ENCODE peak calls at places on chromosome 16, in four cellular contexts. C is A549, G is H1, W is HepG2. A is an unnamed sample.
A peak's percentile ranks its signal among the peaks of the same experiment; 100 is the strongest.

GRCh38 chr16:24851700-24852099 is 5.9 kb downstream of the SLC5A11 start:
- DNase-seq in W (no peak), C (peak; percentile 63), G (no peak), A (peak; percentile 75)

GRCh38 chr16:56603589-56603988 is 4.8 kb upstream of the MT2A start:
- DNase-seq in G (no peak), C (peak; percentile 78), W (peak; percentile 86), A (peak; percentile 53)

GRCh38 chr16:13829712-13830304 is 90.1 kb upstream of the ERCC4 start:
- DNase-seq in G (no peak), W (no peak), C (no peak), A (no peak)

GRCh38 chr16:72425571-72426341 is 253.8 kb upstream of the PMFBP1 start:
- DNase-seq in G (no peak), W (no peak), C (no peak), A (no peak)

GRCh38 chr16:74034862-74035261 is 261.8 kb upstream of the PSMD7 start:
- DNase-seq in C (peak; percentile 19), G (no peak), W (peak; percentile 27), A (peak; percentile 11)

GRCh38 chr16:19118938-19119431 is 5.2 kb downstream of the ITPRIPL2 start:
- DNase-seq in G (no peak), W (no peak), C (peak; percentile 71), A (peak; percentile 95)

GRCh38 chr16:75494184-75494583 is 1.1 kb downstream of the CHST6 start:
- DNase-seq in C (no peak), G (no peak), W (no peak), A (no peak)

GRCh38 chr16:20271893-20272292 is 55.4 kb downstream of the GP2 start:
- DNase-seq in G (no peak), C (no peak), W (no peak), A (no peak)

DNA sequence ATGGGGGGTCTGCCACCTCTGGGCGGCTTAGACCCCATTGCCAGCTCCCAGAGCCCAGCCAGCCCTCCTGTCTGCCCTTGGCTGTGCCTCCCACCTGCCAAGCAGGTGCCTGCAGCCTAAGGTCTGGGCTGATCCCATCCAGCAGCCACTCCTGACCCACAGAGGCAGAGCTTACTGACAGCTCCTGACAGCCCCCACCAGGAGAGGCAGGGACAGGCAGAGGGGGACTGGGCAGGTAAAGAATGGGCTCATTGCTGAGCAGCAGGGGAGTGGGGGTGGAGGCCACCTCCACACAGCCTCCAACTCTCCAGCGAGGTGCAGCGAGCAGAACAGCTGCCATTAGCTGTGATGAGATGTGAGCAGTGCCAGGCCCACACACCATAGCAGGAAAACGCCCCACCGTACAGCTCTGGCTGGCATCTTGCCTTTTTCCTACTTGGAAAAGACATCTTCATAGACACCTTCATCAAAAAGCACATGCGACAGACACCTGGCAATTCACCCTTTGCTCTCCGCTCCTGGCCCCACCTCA is 164.4 kb downstream of the C16orf78 start:
- DNase-seq in C (no peak), W (no peak), G (no peak), A (no peak)
- TF ChIP-seq MAFK in C (no peak), W (no peak), G (no peak), A (no peak)

GRCh38 chr16:1080801-1081733 is 8.5 kb downstream of the SSTR5 start:
- DNase-seq in W (no peak), G (no peak), C (no peak), A (no peak)

GRCh38 chr16:1081734-1082265 is 9.3 kb downstream of the SSTR5 start:
- DNase-seq in C (no peak), W (no peak), G (no peak), A (no peak)

GRCh38 chr16:1078579-1079021 is 6.1 kb downstream of the SSTR5 start:
- DNase-seq in G (no peak), C (peak; percentile 87), W (peak; percentile 91), A (peak; percentile 54)

GRCh38 chr16:1079341-1079740 is 6.8 kb downstream of the SSTR5 start:
- DNase-seq in W (no peak), C (no peak), G (no peak), A (no peak)

DNA sequence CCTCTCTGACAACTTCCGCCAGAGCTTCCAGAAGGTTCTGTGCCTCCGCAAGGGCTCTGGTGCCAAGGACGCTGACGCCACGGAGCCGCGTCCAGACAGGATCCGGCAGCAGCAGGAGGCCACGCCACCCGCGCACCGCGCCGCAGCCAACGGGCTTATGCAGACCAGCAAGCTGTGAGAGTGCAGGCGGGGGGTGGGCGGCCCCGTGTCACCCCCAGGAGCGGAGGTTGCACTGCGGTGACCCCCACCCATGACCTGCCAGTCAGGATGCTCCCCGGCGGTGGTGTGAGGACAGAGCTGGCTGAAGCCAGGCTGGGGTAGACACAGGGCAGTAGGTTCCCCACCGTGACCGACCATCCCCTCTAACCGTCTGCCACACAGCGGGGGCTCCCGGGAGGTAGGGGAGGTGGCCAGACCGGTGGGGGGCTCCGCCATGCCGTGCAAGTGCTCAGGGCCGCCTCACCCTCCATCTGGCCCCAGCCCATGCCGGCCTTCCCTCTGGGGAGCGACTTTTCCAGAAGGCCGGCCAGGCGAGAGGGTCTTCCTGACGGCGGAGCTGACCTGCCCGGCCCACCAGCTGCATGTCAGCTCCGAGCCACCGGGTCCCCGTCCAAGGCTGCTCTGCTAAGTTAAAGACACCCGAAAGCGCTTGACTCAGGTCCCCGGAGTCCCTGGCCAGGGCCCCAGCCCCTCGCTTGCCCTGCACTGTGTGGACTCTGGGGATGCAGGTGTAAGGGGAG is 7.4 kb downstream of the SSTR5 start:
- DNase-seq in C (no peak), G (no peak), W (no peak), A (no peak)
- TF ChIP-seq MAFK in C (no peak), G (no peak), W (no peak), A (no peak)

DNA sequence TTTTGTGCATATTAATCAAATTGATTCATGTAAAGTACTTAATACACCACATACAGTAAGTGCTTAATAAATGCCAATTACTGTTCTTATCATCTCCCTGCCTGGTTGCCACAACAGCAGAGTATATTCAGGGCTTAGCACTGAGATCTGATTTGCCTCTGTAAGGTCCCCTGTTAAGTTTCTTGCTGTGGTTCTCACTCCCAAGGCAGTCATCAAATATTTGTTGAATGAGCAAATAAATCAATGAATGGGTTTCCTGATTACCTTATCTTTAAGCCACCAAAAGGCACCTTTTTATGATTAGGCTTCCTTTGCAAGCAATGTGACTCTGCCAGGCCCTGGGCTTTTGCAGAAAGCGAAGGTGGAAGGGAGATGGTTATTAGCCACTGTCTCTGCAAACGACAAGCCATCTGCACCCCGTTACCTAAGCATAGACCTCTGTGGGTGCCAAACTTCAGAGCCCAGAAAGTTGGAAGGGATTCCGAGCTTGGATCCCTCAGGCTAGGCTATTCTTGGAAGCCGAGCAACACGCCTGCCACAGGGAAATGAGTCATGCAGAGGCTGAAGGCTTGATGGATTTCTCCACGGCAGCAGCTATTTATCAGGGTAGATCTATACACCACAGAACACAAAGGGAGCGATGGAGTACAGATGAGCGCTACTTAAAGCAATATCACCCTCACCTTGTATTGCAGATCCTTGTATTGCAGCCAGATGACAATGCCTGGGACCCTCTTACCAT is 102.0 kb downstream of the GRIN2A start:
- DNase-seq in G (no peak), C (no peak), W (no peak), A (no peak)
- TF ChIP-seq MAFK in G (no peak), C (no peak), W (no peak), A (no peak)

GRCh38 chr16:27301236-27301861 is 12.4 kb upstream of the IL4R start:
- DNase-seq in C (no peak), W (no peak), G (no peak), A (no peak)

GRCh38 chr16:27304881-27305280 is 8.9 kb upstream of the IL4R start:
- DNase-seq in W (no peak), G (no peak), C (no peak), A (no peak)

GRCh38 chr16:27304102-27304501 is 9.7 kb upstream of the IL4R start:
- DNase-seq in W (no peak), C (no peak), G (no peak), A (no peak)

GRCh38 chr16:27303256-27304100 is 10.3 kb upstream of the IL4R start:
- DNase-seq in W (no peak), C (no peak), G (no peak), A (no peak)

GRCh38 chr16:27302126-27302525 is 11.6 kb upstream of the IL4R start:
- DNase-seq in G (no peak), C (no peak), W (no peak), A (no peak)
- TF ChIP-seq MAFK in G (no peak), C (no peak), W (no peak), A (no peak)

DNA sequence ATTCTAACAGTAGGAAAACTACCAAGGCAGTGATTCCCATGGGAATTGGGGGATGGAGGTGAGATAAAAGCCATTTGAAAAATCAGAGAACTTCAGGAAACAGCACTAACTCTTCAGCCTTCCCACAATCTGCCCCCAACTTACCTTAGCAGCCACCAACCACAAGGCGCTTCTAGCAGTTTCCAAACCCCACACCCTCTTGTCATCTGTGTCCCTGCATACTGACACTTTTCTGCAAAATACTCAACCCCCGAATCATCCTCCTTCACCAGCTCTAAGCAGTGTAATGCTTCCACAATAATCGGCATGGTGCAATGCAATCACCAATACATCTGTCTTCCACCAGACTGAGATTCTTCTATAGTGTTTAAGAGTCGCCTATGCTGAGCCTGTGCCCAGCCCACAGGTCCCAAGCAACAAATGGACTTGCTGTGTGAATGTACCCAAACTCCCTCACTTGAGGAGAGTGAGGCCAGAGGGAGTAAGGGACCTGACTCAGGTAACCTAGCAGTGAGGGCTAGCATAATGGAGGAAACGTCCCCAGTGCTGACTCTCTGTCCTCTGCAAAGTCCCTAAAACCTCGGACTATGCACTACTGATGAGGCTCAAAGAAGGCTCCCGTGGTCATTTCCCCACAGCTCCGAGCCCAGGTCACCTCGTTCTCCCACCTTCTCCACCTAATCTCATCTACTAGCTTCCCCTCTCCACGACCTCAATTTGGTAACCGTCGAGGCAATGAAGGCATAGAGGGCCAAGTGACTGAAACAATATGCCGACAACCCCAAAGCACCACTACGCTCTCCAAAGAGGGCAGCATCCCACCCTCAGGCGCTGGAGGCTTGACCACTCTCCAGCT is 902 bp downstream of the DYNC1LI2 start:
- DNase-seq in C (no peak), W (no peak), G (no peak), A (no peak)
- TF ChIP-seq MAFK in C (no peak), W (no peak), G (no peak), A (no peak)

GRCh38 chr16:81697886-81698635 is 81.0 kb upstream of the PLCG2 start:
- DNase-seq in W (no peak), G (no peak), C (no peak), A (no peak)
- TF ChIP-seq MAFK in W (no peak), G (no peak), C (no peak), A (no peak)

GRCh38 chr16:50719401-50720337 is 22.2 kb upstream of the CYLD start:
- DNase-seq in W (peak; percentile 65), C (no peak), G (peak; percentile 53), A (no peak)
- TF ChIP-seq MAFK in W (no peak), C (no peak), G (no peak), A (no peak)

GRCh38 chr16:51545951-51546350 is 394.9 kb upstream of the SALL1 start:
- DNase-seq in G (no peak), W (no peak), C (no peak), A (no peak)
- TF ChIP-seq MAFK in G (no peak), W (no peak), C (no peak), A (no peak)

GRCh38 chr16:12097523-12098428 is 121.2 kb downstream of the SNX29 start:
- DNase-seq in C (no peak), W (peak; percentile 98), G (no peak), A (peak; percentile 84)
- TF ChIP-seq MAFK in C (no peak), W (peak; percentile 95), G (no peak), A (no peak)

A was measured in IMR-90.